ENCODE peak calls at places on chromosomes 13 and 19, in nine cellular contexts. V, Z, R, Q, H, T, K, D and N are unnamed samples.

GRCh38 chr19:32976223-32976805 is 4.3 kb downstream of the FAAP24 start:
- DNase-seq in V (peak; percentile 84), Z (peak; percentile 48), R (peak; percentile 79), Q (peak; percentile 69), H (peak; percentile 64), T (peak; percentile 73), K (peak; percentile 66), D (peak; percentile 81), N (peak; percentile 25)

GRCh38 chr13:54980651-54981050 is 1952.0 kb downstream of the OLFM4 start:
- DNase-seq in V (no peak), Z (no peak), R (no peak), Q (no peak), H (no peak), T (no peak), K (no peak), D (no peak), N (no peak)

GRCh38 chr13:75512253-75512652 is 25.4 kb downstream of the COMMD6 start:
- DNase-seq in V (no peak), Z (no peak), R (no peak), Q (no peak), H (no peak), T (no peak), K (no peak), D (no peak), N (no peak)

GRCh38 chr19:34220472-34221063 is 33.8 kb upstream of the GARRE1 start:
- DNase-seq in V (peak; percentile 86), Z (no peak), R (peak; percentile 57), Q (peak; percentile 63), H (peak; percentile 48), T (peak; percentile 37), K (no peak), D (no peak), N (no peak)

GRCh38 chr13:49428041-49428763 is 15.7 kb downstream of the CAB39L start:
- DNase-seq in V (no peak), Z (no peak), R (no peak), Q (no peak), H (no peak), T (no peak), K (no peak), D (no peak), N (no peak)

GRCh38 chr13:110634558-110634957 is 19.2 kb downstream of the NAXD start:
- DNase-seq in V (no peak), Z (no peak), R (no peak), Q (no peak), H (no peak), T (no peak), K (no peak), D (peak; percentile 20), N (no peak)

GRCh38 chr19:17473041-17473440 is 2.7 kb downstream of the SLC27A1 start:
- DNase-seq in V (no peak), Z (no peak), R (no peak), Q (no peak), H (no peak), T (no peak), K (no peak), D (no peak), N (peak; percentile 49)

GRCh38 chr19:41933131-41933458 is 4.8 kb upstream of the ERFL start:
- DNase-seq in V (no peak), Z (no peak), R (no peak), Q (no peak), H (no peak), T (no peak), K (no peak), D (no peak), N (no peak)

GRCh38 chr13:43574601-43575000 is 212.2 kb downstream of the ENOX1 start:
- DNase-seq in V (no peak), Z (no peak), R (no peak), Q (no peak), H (no peak), T (no peak), K (no peak), D (no peak), N (no peak)

GRCh38 chr13:32669030-32669646 is 82.9 kb downstream of the PDS5B start:
- DNase-seq in V (no peak), Z (no peak), R (no peak), Q (no peak), H (no peak), T (no peak), K (no peak), D (no peak), N (no peak)

DNA sequence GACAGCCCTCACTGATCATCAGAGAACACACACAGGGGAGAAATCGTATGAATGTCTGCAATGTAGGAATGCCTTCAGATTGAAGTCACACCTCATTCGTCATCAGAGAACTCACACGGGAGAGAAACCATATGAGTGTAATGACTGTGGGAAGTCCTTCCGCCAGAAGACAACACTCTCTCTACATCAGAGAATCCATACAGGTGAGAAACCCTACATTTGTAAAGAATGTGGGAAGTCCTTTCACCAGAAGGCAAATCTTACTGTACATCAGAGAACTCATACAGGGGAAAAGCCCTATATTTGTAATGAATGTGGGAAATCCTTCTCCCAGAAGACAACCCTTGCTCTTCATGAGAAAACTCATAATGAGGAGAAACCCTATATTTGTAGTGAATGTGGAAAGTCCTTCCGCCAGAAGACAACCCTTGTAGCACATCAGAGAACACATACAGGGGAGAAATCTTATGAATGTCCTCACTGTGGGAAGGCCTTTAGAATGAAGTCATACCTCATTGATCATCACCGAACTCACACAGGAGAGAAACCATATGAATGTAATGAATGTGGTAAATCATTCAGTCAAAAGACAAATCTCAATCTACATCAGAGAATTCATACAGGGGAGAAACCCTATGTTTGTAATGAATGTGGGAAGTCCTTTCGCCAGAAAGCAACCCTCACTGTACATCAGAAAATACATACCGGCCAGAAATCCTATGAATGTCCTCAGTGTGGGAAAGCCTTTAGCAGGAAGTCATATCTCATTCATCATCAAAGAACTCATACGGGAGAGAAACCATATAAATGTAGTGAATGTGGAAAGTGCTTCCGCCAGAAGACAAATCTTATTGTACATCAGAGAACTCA is 32.5 kb downstream of the ZNF567 start:
- DNase-seq in V (no peak), Z (no peak), R (no peak), Q (no peak), H (no peak), T (no peak), K (no peak), D (no peak), N (no peak)
- H3K9me3 ChIP-seq in V (peaks cover 13% of the 10 kb centered on the region), Z (peaks cover 81% of the 10 kb centered on the region), R (peaks cover 100% of the 10 kb centered on the region), Q (peaks cover 64% of the 10 kb centered on the region), H (peaks cover 91% of the 10 kb centered on the region), T (peaks cover 57% of the 10 kb centered on the region), K (peaks cover 54% of the 10 kb centered on the region), D (peaks cover 100% of the 10 kb centered on the region), N (peaks cover 36% of the 10 kb centered on the region)

DNA sequence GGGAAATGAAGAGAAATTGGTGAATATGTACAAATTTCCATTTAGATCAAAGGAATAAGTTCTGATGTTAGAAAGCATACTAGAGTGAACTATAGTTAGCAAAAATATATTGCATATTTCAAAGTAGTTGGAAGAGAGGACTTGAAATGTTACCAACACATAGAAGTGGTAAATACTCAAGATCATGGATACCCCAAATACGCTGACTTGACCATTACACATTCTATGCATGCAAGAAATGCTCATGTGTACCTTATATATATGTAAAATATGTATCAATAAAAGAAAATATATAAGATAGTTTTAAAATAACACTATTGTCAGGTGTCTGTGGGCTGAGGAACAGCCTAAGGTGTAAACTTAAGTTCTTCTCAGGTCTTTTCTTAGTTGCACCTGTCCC is 14.6 kb upstream of the ZNF491 start:
- DNase-seq in V (no peak), Z (no peak), R (no peak), Q (no peak), H (no peak), T (no peak), K (no peak), D (no peak), N (no peak)
- H3K9me3 ChIP-seq in V (peaks cover 11% of the 10 kb centered on the region), Z (peaks cover 54% of the 10 kb centered on the region), R (peaks cover 88% of the 10 kb centered on the region), Q (peaks cover 56% of the 10 kb centered on the region), H (peaks cover 90% of the 10 kb centered on the region), T (peaks cover 9% of the 10 kb centered on the region), K (peaks cover 34% of the 10 kb centered on the region), D (peaks cover 87% of the 10 kb centered on the region), N (peaks cover 7% of the 10 kb centered on the region)

DNA sequence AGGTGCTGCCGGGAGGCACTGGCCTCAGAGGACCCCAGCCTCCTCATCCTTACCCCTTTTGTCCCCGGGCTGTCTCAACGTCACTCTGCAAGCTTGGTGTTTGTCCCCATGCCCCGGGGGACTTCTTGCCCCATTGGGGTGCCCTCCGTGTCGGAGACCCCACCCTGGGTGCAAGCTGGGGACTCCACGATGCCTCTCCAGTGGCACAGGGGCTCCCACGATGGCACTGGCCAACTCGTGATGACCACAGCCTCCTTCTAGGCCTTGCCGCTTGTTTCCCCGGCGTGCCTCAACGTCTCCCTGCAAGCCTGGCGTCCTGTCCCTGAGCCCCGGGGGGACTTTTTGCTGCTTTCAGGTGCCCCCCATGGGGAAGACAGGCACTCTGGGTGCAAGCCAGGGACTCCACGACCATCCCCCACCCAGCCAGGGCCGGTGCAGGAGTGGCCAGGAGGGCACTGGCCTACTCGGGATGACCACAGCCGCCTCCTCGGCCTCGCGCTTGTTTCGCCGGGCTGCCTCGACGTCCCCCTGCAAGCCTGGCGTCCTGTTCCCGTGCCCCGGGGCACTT is 237.0 kb downstream of the TUBA3C start:
- DNase-seq in V (no peak), Z (no peak), R (no peak), Q (no peak), H (no peak), T (no peak), K (no peak), D (no peak), N (no peak)
- H3K9me3 ChIP-seq in V (no peaks in the 10 kb centered on the region), Z (no peaks in the 10 kb centered on the region), R (no peaks in the 10 kb centered on the region), Q (no peaks in the 10 kb centered on the region), H (no peaks in the 10 kb centered on the region), T (no peaks in the 10 kb centered on the region), K (no peaks in the 10 kb centered on the region), D (no peaks in the 10 kb centered on the region), N (no peaks in the 10 kb centered on the region)

DNA sequence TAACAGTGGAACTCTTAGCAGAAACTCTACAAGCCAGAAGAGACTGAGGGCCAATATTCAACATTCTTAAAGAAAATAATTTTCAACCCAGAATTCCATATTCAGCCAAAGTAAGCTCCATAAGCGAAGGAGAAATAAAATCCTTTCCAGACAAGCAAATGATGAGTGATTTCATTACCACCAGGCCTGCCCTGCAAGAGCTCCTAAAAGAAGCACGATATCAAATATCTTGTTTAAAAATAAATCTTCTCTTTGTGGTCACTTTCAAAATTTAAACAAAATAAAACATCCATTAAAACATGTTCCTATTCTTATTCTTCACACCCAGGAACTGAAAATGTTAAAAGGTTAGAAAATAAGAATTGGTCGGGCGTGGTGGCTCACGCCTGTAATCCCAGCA is 13.7 kb downstream of the MICU2 start:
- DNase-seq in V (no peak), Z (no peak), R (no peak), Q (no peak), H (no peak), T (no peak), K (no peak), D (no peak), N (no peak)
- H3K9me3 ChIP-seq in V (peaks cover 4% of the 10 kb centered on the region), Z (no peaks in the 10 kb centered on the region), R (no peaks in the 10 kb centered on the region), Q (no peaks in the 10 kb centered on the region), H (no peaks in the 10 kb centered on the region), T (no peaks in the 10 kb centered on the region), K (no peaks in the 10 kb centered on the region), D (no peaks in the 10 kb centered on the region), N (no peaks in the 10 kb centered on the region)

GRCh38 chr19:57527136-57527881 is at the start of gene ZNF549:
- DNase-seq in V (peak; percentile 80), Z (no peak), R (peak; percentile 85), Q (peak; percentile 93), H (peak; percentile 87), T (peak; percentile 89), K (peak; percentile 91), D (peak; percentile 90), N (peak; percentile 94)
- H3K9me3 ChIP-seq in V (no peaks in the 10 kb centered on the region), Z (peaks cover 17% of the 10 kb centered on the region), R (peaks cover 30% of the 10 kb centered on the region), Q (peaks cover 19% of the 10 kb centered on the region), H (peaks cover 31% of the 10 kb centered on the region), T (no peaks in the 10 kb centered on the region), K (peaks cover 23% of the 10 kb centered on the region), D (peaks cover 21% of the 10 kb centered on the region), N (peaks cover 11% of the 10 kb centered on the region)